ENCODE peak calls at places on chromosome 16, in six cellular contexts. L, U, D, M, N and Q are unnamed samples. For H3K4me1, the result is how much of the 10 kb centered on the place peaks cover.

GRCh38 chr16:89006036-89006752 is 29.2 kb upstream of the CBFA2T3 start:
- DNase-seq in N (no peak), D (no peak), M (no peak), U (no peak), L (no peak), Q (no peak)

GRCh38 chr16:31331141-31331764 is 23.7 kb upstream of the ITGAX start:
- DNase-seq in L (no peak), N (no peak), D (peak), M (no peak), U (peak), Q (no peak)

GRCh38 chr16:3454093-3454492 is 10.6 kb downstream of the NAA60 start:
- DNase-seq in L (no peak), N (no peak), D (no peak), M (no peak), U (no peak), Q (no peak)

GRCh38 chr16:77986021-77986420 is 36.3 kb upstream of the CLEC3A start:
- DNase-seq in N (no peak), M (no peak), U (no peak), L (no peak), D (no peak), Q (no peak)

GRCh38 chr16:31807086-31807485 is 66.5 kb upstream of the ZNF267 start:
- DNase-seq in U (no peak), N (no peak), M (no peak), L (no peak), D (no peak), Q (no peak)

GRCh38 chr16:30957456-30958163 is at the start of gene SETD1A:
- DNase-seq in U (peak), M (no peak), L (peak), N (peak), D (peak), Q (peak)

GRCh38 chr16:24848065-24848464 is 2.3 kb downstream of the SLC5A11 start:
- DNase-seq in L (no peak), N (peak), U (no peak), D (no peak), M (no peak), Q (peak)

GRCh38 chr16:62870554-62870953 is 834.3 kb upstream of the CDH8 start:
- DNase-seq in L (no peak), M (no peak), N (no peak), U (no peak), D (no peak), Q (no peak)

GRCh38 chr16:79770244-79771064 is 169.9 kb upstream of the MAF start:
- DNase-seq in L (peak), M (peak), D (peak), U (peak), N (peak), Q (peak)

GRCh38 chr16:60675022-60675421 is 1361.2 kb downstream of the CDH8 start:
- DNase-seq in L (no peak), M (no peak), U (no peak), D (no peak), N (no peak), Q (no peak)
- TF ChIP-seq EZH2 in L (no peak), M (no peak), U (no peak), D (no peak), N (no peak), Q (no peak)

DNA sequence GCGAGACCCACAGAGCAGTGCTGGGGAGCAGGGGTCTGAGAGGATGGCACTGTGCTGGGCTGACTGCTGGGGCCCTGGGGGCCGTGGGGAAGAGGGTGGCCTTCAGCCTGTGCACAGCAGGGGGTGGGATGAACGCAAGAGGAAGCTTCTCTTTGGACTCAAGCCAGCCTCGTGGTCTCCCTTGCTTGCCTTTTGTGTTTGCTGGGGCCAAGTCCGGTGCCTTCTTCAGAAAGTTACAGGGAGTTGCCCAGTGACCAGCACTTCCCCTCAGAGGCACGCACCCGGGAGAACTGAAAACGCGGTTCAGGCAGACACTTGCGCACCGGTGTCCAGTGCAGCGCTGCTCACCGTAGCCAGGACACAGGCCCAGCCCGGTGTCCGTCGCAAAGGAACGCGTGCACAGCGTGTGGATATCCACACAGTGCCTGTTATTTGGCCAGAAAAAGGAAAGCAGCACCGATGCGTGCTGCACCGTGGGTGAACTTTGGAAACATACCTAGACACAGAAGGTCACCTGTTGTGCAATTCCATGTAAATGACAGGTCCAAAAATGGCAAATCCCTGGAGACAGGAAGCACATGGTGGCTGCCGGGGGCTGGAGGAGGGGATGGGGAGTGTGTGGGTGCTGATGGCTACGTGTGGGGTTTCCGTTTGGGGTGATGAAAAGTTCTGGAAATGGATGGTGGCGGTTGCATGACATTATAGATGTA is 29.5 kb upstream of the NUDT16L1 start:
- DNase-seq in M (no peak), U (no peak), L (no peak), D (no peak), N (peak), Q (no peak)
- H3K4me1 ChIP-seq in M (under half), U (under half), L (under half), D (under half), N (under half), Q (under half)

GRCh38 chr16:425082-425718 is at the start of gene RAB11FIP3:
- DNase-seq in L (peak), N (peak), D (peak), U (peak), M (no peak), Q (peak)
- TF ChIP-seq CTCF in L (peak), N (peak), D (peak), U (peak), M (peak), Q (no peak)

GRCh38 chr16:21072976-21073375 is 77.7 kb downstream of the DNAH3 start:
- DNase-seq in L (no peak), M (no peak), D (no peak), N (no peak), U (no peak), Q (no peak)
- TF ChIP-seq EZH2 in L (no peak), M (no peak), D (no peak), N (no peak), U (no peak), Q (no peak)

GRCh38 chr16:27235055-27235937 is 32.0 kb downstream of the KDM8 start:
- DNase-seq in N (peak), U (peak), D (peak), L (peak), M (peak), Q (peak)

GRCh38 chr16:27234171-27234570 is 30.8 kb downstream of the KDM8 start:
- DNase-seq in N (no peak), D (no peak), U (no peak), L (no peak), M (no peak), Q (no peak)

GRCh38 chr16:27233731-27234130 is 30.4 kb downstream of the KDM8 start:
- DNase-seq in N (no peak), L (no peak), D (no peak), U (no peak), M (no peak), Q (no peak)

GRCh38 chr16:27235938-27236245 is 32.6 kb downstream of the KDM8 start:
- DNase-seq in U (no peak), D (no peak), L (no peak), M (no peak), N (no peak), Q (no peak)

DNA sequence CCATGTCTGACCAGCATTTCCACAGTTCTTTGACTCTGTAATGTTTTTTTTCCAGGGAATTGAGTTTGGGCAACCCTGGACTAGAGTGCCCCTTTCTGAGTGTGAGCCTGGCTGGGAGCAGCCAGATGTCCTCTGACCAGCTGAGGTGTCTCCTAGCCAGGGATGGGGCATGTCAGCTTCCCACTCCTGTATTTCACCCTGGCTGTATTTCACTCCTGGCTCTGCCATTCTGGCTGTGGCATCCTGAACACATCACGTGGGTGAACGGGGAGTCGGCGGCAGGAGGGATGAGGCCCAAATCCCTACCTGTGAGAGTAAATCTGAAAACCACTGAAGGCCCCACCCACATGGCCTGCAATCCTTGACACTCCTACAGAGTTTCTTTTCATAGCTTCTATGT is 31.3 kb downstream of the KDM8 start:
- DNase-seq in L (no peak), D (no peak), M (no peak), U (no peak), N (no peak), Q (no peak)
- H3K4me1 ChIP-seq in L (under half), D (under half), M (under half), U (half or more), N (under half), Q (under half)

DNA sequence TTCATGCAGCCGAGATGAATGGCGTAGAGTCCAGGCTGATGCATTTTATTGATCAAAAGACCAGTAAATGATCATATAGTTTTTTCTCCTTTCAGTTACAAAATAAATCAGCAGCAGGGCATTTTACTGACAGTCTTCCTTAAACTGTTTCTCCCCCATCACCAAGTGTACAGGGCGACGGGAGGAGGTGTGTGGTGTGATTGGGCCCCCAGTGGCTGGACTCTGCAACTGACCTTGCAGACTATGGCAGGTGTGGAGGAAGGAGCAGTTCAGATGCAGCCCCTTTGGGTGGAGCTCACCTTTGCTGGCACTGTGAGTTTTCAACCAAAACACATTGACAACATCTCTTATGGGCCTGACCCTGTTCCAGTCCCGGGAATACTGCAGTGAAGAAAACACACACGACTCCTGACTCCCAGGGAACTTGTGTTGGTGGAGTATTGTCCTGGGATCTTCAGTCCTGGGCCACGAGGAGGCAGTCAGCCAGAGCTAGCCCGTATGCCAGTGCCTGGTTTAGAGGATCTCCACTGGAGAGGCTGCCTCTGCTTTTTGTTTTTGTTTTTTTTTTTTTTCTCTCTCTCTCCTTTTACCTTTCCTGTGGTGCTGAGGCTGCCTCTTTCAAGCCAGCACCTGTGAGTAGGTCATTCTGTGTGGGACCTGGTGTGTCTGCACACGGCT is 29.8 kb downstream of the KIAA0513 start:
- DNase-seq in M (no peak), U (no peak), N (no peak), L (peak), D (no peak), Q (no peak)
- TF ChIP-seq CTCF in M (peak), U (no peak), N (no peak), L (peak), D (peak), Q (peak)

GRCh38 chr16:86495756-86496261 is 14.5 kb upstream of the FOXF1 start:
- DNase-seq in N (no peak), M (no peak), U (no peak), D (peak), L (no peak), Q (no peak)
- TF ChIP-seq EZH2 in N (no peak), M (no peak), U (no peak), D (no peak), L (no peak), Q (no peak)

GRCh38 chr16:12178251-12178990 is 201.9 kb downstream of the SNX29 start:
- DNase-seq in D (peak), U (no peak), N (peak), L (no peak), M (no peak), Q (peak)
- H3K4me1 ChIP-seq in D (under half), U (under half), N (under half), L (under half), M (under half), Q (under half)

DNA sequence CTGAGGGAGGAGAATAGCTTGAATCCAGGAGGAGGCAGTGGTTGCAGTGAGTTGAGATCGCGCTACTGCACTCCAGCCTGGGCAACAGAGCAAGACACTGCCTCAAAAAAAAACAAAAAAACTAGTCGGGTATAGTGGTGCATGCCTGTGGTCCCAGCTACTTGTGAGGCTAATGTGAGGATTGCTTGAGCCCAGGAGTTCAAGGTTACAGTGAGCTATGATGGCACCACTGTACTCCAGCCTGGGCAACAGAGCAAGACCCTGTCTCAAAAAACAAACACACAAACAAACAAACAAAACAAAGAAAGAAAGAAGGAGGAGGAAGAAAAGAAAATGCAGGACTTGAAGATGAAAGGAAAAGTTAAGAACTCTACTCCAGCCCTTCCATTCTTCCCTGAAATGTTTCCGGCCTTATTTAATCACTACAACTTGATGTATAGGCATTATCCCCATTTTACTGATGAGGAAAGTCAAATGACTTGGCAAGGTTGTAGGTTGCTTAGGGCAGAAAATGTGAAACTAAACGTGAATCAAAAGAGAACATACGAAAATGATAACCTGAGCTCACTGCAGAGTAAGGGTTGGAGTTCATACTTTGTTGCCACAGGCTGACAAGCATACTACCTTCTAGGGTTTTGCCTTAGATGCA is 30.0 kb downstream of the PSME3IP1 start:
- DNase-seq in D (no peak), M (no peak), L (no peak), N (no peak), U (no peak), Q (no peak)
- TF ChIP-seq CTCF in D (no peak), M (no peak), L (no peak), N (no peak), U (no peak), Q (no peak)